ENCODE peak calls at places on chromosomes 11 and 22, in five cellular contexts. One of them, this sample, is unnamed.
A peak's percentile ranks its signal among the peaks of the same experiment; 100 is the strongest.

GRCh38 chr11:107848345-107848744 is 10.2 kb downstream of the SLC35F2 start:
- DNase-seq in amniotic stem cell: no peak
- DNase-seq in fibroblast of villous mesenchyme: no peak
- DNase-seq in stimulated activated naive CD4-positive, alpha-beta T cell: no peak
- DNase-seq in GM20000: no peak
- DNase-seq in this sample: no peak

GRCh38 chr11:61011950-61012830 is 40.7 kb downstream of the CD6 start:
- DNase-seq in amniotic stem cell: no peak
- DNase-seq in fibroblast of villous mesenchyme: no peak
- DNase-seq in GM20000: no peak
- DNase-seq in stimulated activated naive CD4-positive, alpha-beta T cell: no peak
- DNase-seq in this sample: no peak

GRCh38 chr11:67013511-67014045 is 9.4 kb upstream of the SYT12 start:
- DNase-seq in fibroblast of villous mesenchyme: no peak
- DNase-seq in stimulated activated naive CD4-positive, alpha-beta T cell: no peak
- DNase-seq in amniotic stem cell: no peak
- DNase-seq in GM20000: no peak
- DNase-seq in this sample: no peak

GRCh38 chr22:38981005-38981658 is 1.0 kb upstream of the APOBEC3B start:
- DNase-seq in GM20000: no peak
- DNase-seq in amniotic stem cell: no peak
- DNase-seq in fibroblast of villous mesenchyme: no peak
- DNase-seq in stimulated activated naive CD4-positive, alpha-beta T cell: no peak
- DNase-seq in this sample: no peak

GRCh38 chr11:18844753-18845367 is 53.3 kb upstream of the PTPN5 start:
- DNase-seq in GM20000: peak; percentile 36
- DNase-seq in amniotic stem cell: no peak
- DNase-seq in fibroblast of villous mesenchyme: peak; percentile 23
- DNase-seq in stimulated activated naive CD4-positive, alpha-beta T cell: no peak
- DNase-seq in this sample: no peak

GRCh38 chr11:1205121-1205986 is 17.5 kb upstream of the MUC5B start:
- DNase-seq in GM20000: peak; percentile 29
- DNase-seq in fibroblast of villous mesenchyme: no peak
- DNase-seq in stimulated activated naive CD4-positive, alpha-beta T cell: no peak
- DNase-seq in amniotic stem cell: no peak
- DNase-seq in this sample: no peak

GRCh38 chr11:28107331-28107725 is 628 bp downstream of the KIF18A start:
- DNase-seq in GM20000: no peak
- DNase-seq in amniotic stem cell: no peak
- DNase-seq in stimulated activated naive CD4-positive, alpha-beta T cell: peak; percentile 5
- DNase-seq in fibroblast of villous mesenchyme: no peak
- DNase-seq in this sample: no peak

GRCh38 chr11:92698742-92699141 is 270.7 kb upstream of the MTNR1B start:
- DNase-seq in GM20000: no peak
- DNase-seq in amniotic stem cell: no peak
- DNase-seq in fibroblast of villous mesenchyme: no peak
- DNase-seq in stimulated activated naive CD4-positive, alpha-beta T cell: no peak
- DNase-seq in this sample: no peak

GRCh38 chr22:42915980-42916765 is 59.1 kb upstream of the ARFGAP3 start:
- DNase-seq in amniotic stem cell: no peak
- DNase-seq in fibroblast of villous mesenchyme: no peak
- DNase-seq in stimulated activated naive CD4-positive, alpha-beta T cell: no peak
- DNase-seq in GM20000: no peak
- DNase-seq in this sample: no peak

GRCh38 chr11:14669958-14670357 is 26.4 kb downstream of the PDE3B start:
- DNase-seq in GM20000: no peak
- DNase-seq in amniotic stem cell: no peak
- DNase-seq in fibroblast of villous mesenchyme: no peak
- DNase-seq in stimulated activated naive CD4-positive, alpha-beta T cell: no peak
- DNase-seq in this sample: no peak

GRCh38 chr22:30829901-30830550 is 135.4 kb downstream of the OSBP2 start:
- DNase-seq in stimulated activated naive CD4-positive, alpha-beta T cell: no peak
- DNase-seq in fibroblast of villous mesenchyme: peak; percentile 70
- DNase-seq in amniotic stem cell: peak; percentile 89
- DNase-seq in GM20000: peak; percentile 4
- DNase-seq in this sample: no peak

GRCh38 chr22:47046411-47047065 is 284.1 kb downstream of the TBC1D22A start:
- DNase-seq in stimulated activated naive CD4-positive, alpha-beta T cell: no peak
- DNase-seq in amniotic stem cell: no peak
- DNase-seq in GM20000: no peak
- DNase-seq in fibroblast of villous mesenchyme: no peak
- DNase-seq in this sample: no peak

GRCh38 chr22:42418811-42419243 is 13.4 kb downstream of the NFAM1 start:
- DNase-seq in stimulated activated naive CD4-positive, alpha-beta T cell: no peak
- DNase-seq in amniotic stem cell: no peak
- DNase-seq in fibroblast of villous mesenchyme: no peak
- DNase-seq in GM20000: no peak
- DNase-seq in this sample: no peak

GRCh38 chr11:1356478-1356960 is 33.2 kb upstream of the BRSK2 start:
- DNase-seq in fibroblast of villous mesenchyme: no peak
- DNase-seq in GM20000: no peak
- DNase-seq in amniotic stem cell: no peak
- DNase-seq in stimulated activated naive CD4-positive, alpha-beta T cell: no peak
- DNase-seq in this sample: no peak

This sample was measured in cerebellum.